ENCODE peak calls at places on chromosomes 2 and 18, in nine cellular contexts. One of them, this sample, is unnamed.

GRCh38 chr18:24369420-24369819 is 28.2 kb downstream of the OSBPL1A start:
- DNase-seq in upper lobe of right lung: no peak
- DNase-seq in activated CD8-positive, alpha-beta T cell treated with anti-CD3 and anti-CD28 coated beads for 36 hours: peak
- DNase-seq in tibial artery: no peak
- DNase-seq in heart left ventricle: no peak
- DNase-seq in colonic mucosa: no peak
- DNase-seq in endothelial cell: no peak
- DNase-seq in neural crest cell: no peak
- DNase-seq in IMR-90: peak
- DNase-seq in this sample: no peak

GRCh38 chr18:45590060-45590537 is 25.2 kb upstream of the SLC14A2 start:
- DNase-seq in upper lobe of right lung: no peak
- DNase-seq in activated CD8-positive, alpha-beta T cell treated with anti-CD3 and anti-CD28 coated beads for 36 hours: no peak
- DNase-seq in tibial artery: no peak
- DNase-seq in heart left ventricle: no peak
- DNase-seq in colonic mucosa: no peak
- DNase-seq in endothelial cell: no peak
- DNase-seq in neural crest cell: no peak
- DNase-seq in IMR-90: peak
- DNase-seq in this sample: no peak

GRCh38 chr18:45690975-45691815 is 32.8 kb upstream of the SLC14A1 start:
- DNase-seq in upper lobe of right lung: peak
- DNase-seq in activated CD8-positive, alpha-beta T cell treated with anti-CD3 and anti-CD28 coated beads for 36 hours: peak
- DNase-seq in tibial artery: peak
- DNase-seq in heart left ventricle: peak
- DNase-seq in colonic mucosa: peak
- DNase-seq in endothelial cell: peak
- DNase-seq in neural crest cell: peak
- DNase-seq in IMR-90: peak
- DNase-seq in this sample: peak

GRCh38 chr2:29583548-29584121 is 337.8 kb downstream of the ALK start:
- DNase-seq in upper lobe of right lung: no peak
- DNase-seq in activated CD8-positive, alpha-beta T cell treated with anti-CD3 and anti-CD28 coated beads for 36 hours: no peak
- DNase-seq in tibial artery: no peak
- DNase-seq in heart left ventricle: no peak
- DNase-seq in colonic mucosa: no peak
- DNase-seq in endothelial cell: no peak
- DNase-seq in neural crest cell: no peak
- DNase-seq in IMR-90: no peak
- DNase-seq in this sample: no peak

GRCh38 chr18:56511996-56512395 is 126.4 kb downstream of the TXNL1 start:
- DNase-seq in upper lobe of right lung: no peak
- DNase-seq in activated CD8-positive, alpha-beta T cell treated with anti-CD3 and anti-CD28 coated beads for 36 hours: no peak
- DNase-seq in tibial artery: no peak
- DNase-seq in heart left ventricle: no peak
- DNase-seq in colonic mucosa: no peak
- DNase-seq in endothelial cell: no peak
- DNase-seq in neural crest cell: no peak
- DNase-seq in IMR-90: no peak
- DNase-seq in this sample: peak

GRCh38 chr2:46356993-46357392 is 59.8 kb downstream of the EPAS1 start:
- DNase-seq in upper lobe of right lung: no peak
- DNase-seq in activated CD8-positive, alpha-beta T cell treated with anti-CD3 and anti-CD28 coated beads for 36 hours: no peak
- DNase-seq in tibial artery: no peak
- DNase-seq in heart left ventricle: no peak
- DNase-seq in colonic mucosa: no peak
- DNase-seq in endothelial cell: no peak
- DNase-seq in neural crest cell: no peak
- DNase-seq in IMR-90: no peak
- DNase-seq in this sample: no peak

GRCh38 chr18:80213173-80213572 is 34.1 kb downstream of the PARD6G start:
- DNase-seq in upper lobe of right lung: no peak
- DNase-seq in activated CD8-positive, alpha-beta T cell treated with anti-CD3 and anti-CD28 coated beads for 36 hours: no peak
- DNase-seq in tibial artery: no peak
- DNase-seq in heart left ventricle: no peak
- DNase-seq in colonic mucosa: no peak
- DNase-seq in endothelial cell: no peak
- DNase-seq in neural crest cell: no peak
- DNase-seq in IMR-90: no peak
- DNase-seq in this sample: peak

GRCh38 chr2:181008418-181008817 is 28.0 kb downstream of the UBE2E3 start:
- DNase-seq in upper lobe of right lung: no peak
- DNase-seq in activated CD8-positive, alpha-beta T cell treated with anti-CD3 and anti-CD28 coated beads for 36 hours: no peak
- DNase-seq in tibial artery: no peak
- DNase-seq in heart left ventricle: no peak
- DNase-seq in colonic mucosa: no peak
- DNase-seq in endothelial cell: peak
- DNase-seq in neural crest cell: no peak
- DNase-seq in IMR-90: peak
- DNase-seq in this sample: no peak

GRCh38 chr18:59835656-59836379 is 64.0 kb upstream of the PMAIP1 start:
- DNase-seq in upper lobe of right lung: no peak
- DNase-seq in activated CD8-positive, alpha-beta T cell treated with anti-CD3 and anti-CD28 coated beads for 36 hours: no peak
- DNase-seq in tibial artery: no peak
- DNase-seq in heart left ventricle: no peak
- DNase-seq in colonic mucosa: no peak
- DNase-seq in endothelial cell: no peak
- DNase-seq in neural crest cell: no peak
- DNase-seq in IMR-90: peak
- DNase-seq in this sample: no peak

GRCh38 chr2:172196768-172197322 is 94.1 kb upstream of the DLX2 start:
- DNase-seq in upper lobe of right lung: peak
- DNase-seq in activated CD8-positive, alpha-beta T cell treated with anti-CD3 and anti-CD28 coated beads for 36 hours: peak
- DNase-seq in tibial artery: no peak
- DNase-seq in heart left ventricle: peak
- DNase-seq in colonic mucosa: no peak
- DNase-seq in endothelial cell: no peak
- DNase-seq in neural crest cell: no peak
- DNase-seq in IMR-90: peak
- DNase-seq in this sample: no peak

GRCh38 chr2:158112971-158113370 is 11.3 kb downstream of the UPP2 start:
- DNase-seq in upper lobe of right lung: no peak
- DNase-seq in activated CD8-positive, alpha-beta T cell treated with anti-CD3 and anti-CD28 coated beads for 36 hours: no peak
- DNase-seq in tibial artery: no peak
- DNase-seq in heart left ventricle: no peak
- DNase-seq in colonic mucosa: no peak
- DNase-seq in endothelial cell: no peak
- DNase-seq in neural crest cell: no peak
- DNase-seq in IMR-90: no peak
- DNase-seq in this sample: no peak

GRCh38 chr18:56992777-56993176 is 154.1 kb upstream of the BOD1L2 start:
- DNase-seq in upper lobe of right lung: no peak
- DNase-seq in activated CD8-positive, alpha-beta T cell treated with anti-CD3 and anti-CD28 coated beads for 36 hours: no peak
- DNase-seq in tibial artery: no peak
- DNase-seq in heart left ventricle: no peak
- DNase-seq in colonic mucosa: no peak
- DNase-seq in endothelial cell: no peak
- DNase-seq in neural crest cell: no peak
- DNase-seq in IMR-90: peak
- DNase-seq in this sample: no peak

GRCh38 chr18:46073474-46074331 is 1.6 kb upstream of the PSTPIP2 start:
- DNase-seq in upper lobe of right lung: no peak
- DNase-seq in activated CD8-positive, alpha-beta T cell treated with anti-CD3 and anti-CD28 coated beads for 36 hours: peak
- DNase-seq in tibial artery: no peak
- DNase-seq in heart left ventricle: no peak
- DNase-seq in colonic mucosa: peak
- DNase-seq in endothelial cell: peak
- DNase-seq in neural crest cell: peak
- DNase-seq in IMR-90: peak
- DNase-seq in this sample: peak

GRCh38 chr2:130987519-130988425 is 105.5 kb downstream of the FAM168B start:
- DNase-seq in upper lobe of right lung: no peak
- DNase-seq in activated CD8-positive, alpha-beta T cell treated with anti-CD3 and anti-CD28 coated beads for 36 hours: no peak
- DNase-seq in tibial artery: no peak
- DNase-seq in heart left ventricle: no peak
- DNase-seq in colonic mucosa: no peak
- DNase-seq in endothelial cell: no peak
- DNase-seq in neural crest cell: no peak
- DNase-seq in IMR-90: no peak
- DNase-seq in this sample: no peak

GRCh38 chr18:74485860-74486849 is 10.0 kb upstream of the CNDP2 start:
- DNase-seq in upper lobe of right lung: no peak
- DNase-seq in activated CD8-positive, alpha-beta T cell treated with anti-CD3 and anti-CD28 coated beads for 36 hours: no peak
- DNase-seq in tibial artery: no peak
- DNase-seq in heart left ventricle: no peak
- DNase-seq in colonic mucosa: no peak
- DNase-seq in endothelial cell: no peak
- DNase-seq in neural crest cell: no peak
- DNase-seq in IMR-90: no peak
- DNase-seq in this sample: no peak
- TF ChIP-seq CTCF in upper lobe of right lung: no peak
- TF ChIP-seq CTCF in activated CD8-positive, alpha-beta T cell treated with anti-CD3 and anti-CD28 coated beads for 36 hours: no peak
- TF ChIP-seq CTCF in tibial artery: no peak
- TF ChIP-seq CTCF in heart left ventricle: no peak
- TF ChIP-seq CTCF in colonic mucosa: no peak
- TF ChIP-seq CTCF in endothelial cell: no peak
- TF ChIP-seq CTCF in neural crest cell: no peak
- TF ChIP-seq CTCF in IMR-90: no peak
- TF ChIP-seq CTCF in this sample: no peak

DNA sequence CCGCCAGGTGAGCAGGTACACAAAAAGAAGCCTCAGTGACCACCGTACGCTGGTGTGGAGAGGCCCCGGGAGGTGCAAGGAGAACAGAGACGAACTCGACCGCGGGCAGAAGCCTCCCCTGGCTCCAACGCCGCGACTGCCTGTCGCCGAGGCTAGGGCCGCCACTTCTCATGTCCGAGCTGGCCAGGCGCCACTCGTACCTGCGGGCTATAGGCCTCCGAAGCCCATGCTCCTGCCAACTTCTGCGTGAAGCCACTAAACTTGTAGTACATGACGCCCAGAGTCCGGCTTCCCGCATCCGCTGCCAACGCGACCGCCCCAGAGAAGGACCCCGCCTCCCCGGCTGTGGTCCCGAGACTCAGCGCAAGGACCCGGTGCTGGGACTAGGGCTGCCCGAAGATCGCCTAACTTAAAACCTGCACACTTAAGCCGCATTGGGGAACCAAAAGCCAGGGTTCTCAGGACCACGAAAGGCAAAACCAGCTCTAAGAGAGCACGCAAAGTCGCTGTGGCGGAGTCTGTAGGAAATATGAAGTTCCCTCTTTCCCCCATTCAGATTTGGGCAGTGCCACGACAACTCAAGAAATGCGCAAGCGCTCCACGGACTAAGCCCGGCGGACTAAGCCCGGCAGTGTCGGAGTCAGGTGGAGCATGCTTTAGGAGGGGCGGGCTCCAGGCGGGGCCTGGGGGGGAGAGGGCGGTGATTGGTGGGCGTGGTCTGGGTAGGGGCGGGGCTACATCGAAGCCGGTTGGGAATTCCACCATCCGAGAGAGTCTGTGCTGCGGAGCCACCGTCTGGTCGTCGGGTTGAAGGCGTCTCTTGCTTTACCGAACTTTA is at the start of gene COX7A2L:
- DNase-seq in upper lobe of right lung: peak
- DNase-seq in activated CD8-positive, alpha-beta T cell treated with anti-CD3 and anti-CD28 coated beads for 36 hours: peak
- DNase-seq in tibial artery: peak
- DNase-seq in heart left ventricle: peak
- DNase-seq in colonic mucosa: peak
- DNase-seq in endothelial cell: peak
- DNase-seq in neural crest cell: peak
- DNase-seq in IMR-90: peak
- DNase-seq in this sample: peak
- TF ChIP-seq CTCF in upper lobe of right lung: no peak
- TF ChIP-seq CTCF in activated CD8-positive, alpha-beta T cell treated with anti-CD3 and anti-CD28 coated beads for 36 hours: no peak
- TF ChIP-seq CTCF in tibial artery: no peak
- TF ChIP-seq CTCF in heart left ventricle: no peak
- TF ChIP-seq CTCF in colonic mucosa: no peak
- TF ChIP-seq CTCF in endothelial cell: no peak
- TF ChIP-seq CTCF in neural crest cell: no peak
- TF ChIP-seq CTCF in IMR-90: peak
- TF ChIP-seq CTCF in this sample: peak

GRCh38 chr18:62404881-62405280 is 79.8 kb downstream of the TNFRSF11A start:
- DNase-seq in upper lobe of right lung: no peak
- DNase-seq in activated CD8-positive, alpha-beta T cell treated with anti-CD3 and anti-CD28 coated beads for 36 hours: peak
- DNase-seq in tibial artery: no peak
- DNase-seq in heart left ventricle: no peak
- DNase-seq in colonic mucosa: no peak
- DNase-seq in endothelial cell: no peak
- DNase-seq in neural crest cell: no peak
- DNase-seq in IMR-90: no peak
- DNase-seq in this sample: no peak

GRCh38 chr18:62399781-62400308 is 74.7 kb downstream of the TNFRSF11A start:
- DNase-seq in upper lobe of right lung: no peak
- DNase-seq in activated CD8-positive, alpha-beta T cell treated with anti-CD3 and anti-CD28 coated beads for 36 hours: no peak
- DNase-seq in tibial artery: no peak
- DNase-seq in heart left ventricle: no peak
- DNase-seq in colonic mucosa: peak
- DNase-seq in endothelial cell: peak
- DNase-seq in neural crest cell: no peak
- DNase-seq in IMR-90: no peak
- DNase-seq in this sample: no peak

GRCh38 chr18:62403125-62403524 is 78.0 kb downstream of the TNFRSF11A start:
- DNase-seq in upper lobe of right lung: no peak
- DNase-seq in activated CD8-positive, alpha-beta T cell treated with anti-CD3 and anti-CD28 coated beads for 36 hours: no peak
- DNase-seq in tibial artery: no peak
- DNase-seq in heart left ventricle: no peak
- DNase-seq in colonic mucosa: peak
- DNase-seq in endothelial cell: no peak
- DNase-seq in neural crest cell: no peak
- DNase-seq in IMR-90: no peak
- DNase-seq in this sample: no peak

GRCh38 chr18:62400916-62401315 is 75.8 kb downstream of the TNFRSF11A start:
- DNase-seq in upper lobe of right lung: no peak
- DNase-seq in activated CD8-positive, alpha-beta T cell treated with anti-CD3 and anti-CD28 coated beads for 36 hours: no peak
- DNase-seq in tibial artery: no peak
- DNase-seq in heart left ventricle: no peak
- DNase-seq in colonic mucosa: no peak
- DNase-seq in endothelial cell: no peak
- DNase-seq in neural crest cell: no peak
- DNase-seq in IMR-90: no peak
- DNase-seq in this sample: no peak

GRCh38 chr18:62402342-62402948 is 77.3 kb downstream of the TNFRSF11A start:
- DNase-seq in upper lobe of right lung: no peak
- DNase-seq in activated CD8-positive, alpha-beta T cell treated with anti-CD3 and anti-CD28 coated beads for 36 hours: no peak
- DNase-seq in tibial artery: no peak
- DNase-seq in heart left ventricle: no peak
- DNase-seq in colonic mucosa: no peak
- DNase-seq in endothelial cell: no peak
- DNase-seq in neural crest cell: no peak
- DNase-seq in IMR-90: no peak
- DNase-seq in this sample: no peak
- TF ChIP-seq CTCF in upper lobe of right lung: no peak
- TF ChIP-seq CTCF in activated CD8-positive, alpha-beta T cell treated with anti-CD3 and anti-CD28 coated beads for 36 hours: no peak
- TF ChIP-seq CTCF in tibial artery: no peak
- TF ChIP-seq CTCF in heart left ventricle: no peak
- TF ChIP-seq CTCF in colonic mucosa: no peak
- TF ChIP-seq CTCF in endothelial cell: no peak
- TF ChIP-seq CTCF in neural crest cell: no peak
- TF ChIP-seq CTCF in IMR-90: no peak
- TF ChIP-seq CTCF in this sample: no peak

DNA sequence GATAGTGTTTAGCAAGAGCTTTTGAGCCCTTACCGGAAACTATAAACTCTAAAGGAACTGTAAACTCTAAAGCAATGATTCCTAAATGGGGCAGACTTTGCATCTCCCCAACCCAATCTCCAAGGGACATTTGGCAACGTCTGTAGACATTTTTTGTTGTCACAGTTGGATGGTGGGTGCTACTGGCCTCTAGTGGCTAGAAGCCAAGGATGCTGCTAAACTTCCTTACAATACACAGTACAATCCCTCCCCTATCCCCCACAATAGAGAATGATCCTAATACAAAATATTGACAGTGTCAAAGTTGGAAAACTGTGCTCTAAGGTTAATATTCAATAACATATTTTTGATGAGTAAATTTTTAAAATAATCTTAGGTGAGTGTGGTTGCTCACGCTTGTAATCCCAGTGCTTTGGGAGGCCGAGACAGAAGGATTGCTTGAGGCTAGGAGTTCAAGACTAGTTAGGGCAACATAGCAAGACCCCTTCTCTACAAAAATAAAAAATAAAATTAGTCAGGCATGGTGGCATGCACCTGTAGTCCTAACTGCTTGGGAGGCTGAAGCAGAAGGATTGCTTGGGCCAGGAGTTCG is 66.7 kb downstream of the PTPN4 start:
- DNase-seq in upper lobe of right lung: no peak
- DNase-seq in activated CD8-positive, alpha-beta T cell treated with anti-CD3 and anti-CD28 coated beads for 36 hours: peak
- DNase-seq in tibial artery: no peak
- DNase-seq in heart left ventricle: no peak
- DNase-seq in colonic mucosa: no peak
- DNase-seq in endothelial cell: peak
- DNase-seq in neural crest cell: peak
- DNase-seq in IMR-90: peak
- DNase-seq in this sample: peak
- TF ChIP-seq CTCF in upper lobe of right lung: peak
- TF ChIP-seq CTCF in activated CD8-positive, alpha-beta T cell treated with anti-CD3 and anti-CD28 coated beads for 36 hours: peak
- TF ChIP-seq CTCF in tibial artery: no peak
- TF ChIP-seq CTCF in heart left ventricle: peak
- TF ChIP-seq CTCF in colonic mucosa: peak
- TF ChIP-seq CTCF in endothelial cell: peak
- TF ChIP-seq CTCF in neural crest cell: peak
- TF ChIP-seq CTCF in IMR-90: peak
- TF ChIP-seq CTCF in this sample: peak